ENCODE peak calls at places on chromosomes 3 and 15, in eight cellular contexts. One of them, this sample, is unnamed.

GRCh38 chr15:51776952-51777574 is 25.7 kb downstream of the TMOD2 start:
- DNase-seq in naive thymus-derived CD8-positive, alpha-beta T cell: peak
- DNase-seq in EL: peak
- DNase-seq in skeletal muscle cell: no peak
- DNase-seq in stimulated activated effector memory CD8-positive, alpha-beta T cell treated with anti-CD3 and anti-CD28 coated beads, Interleukin-12 subunit alpha, Interleukin-12 subunit beta, amount 100 ng/mL, for 72 hours: peak
- DNase-seq in pons: peak
- DNase-seq in stimulated activated CD4-positive, alpha-beta T cell treated with anti-CD3 and anti-CD28 coated beads, Interleukin-12 subunit alpha, Interleukin-12 subunit beta, amount 100 ng/mL, for 4 hours: peak
- DNase-seq in suprapubic skin: no peak
- DNase-seq in this sample: peak

GRCh38 chr3:187518616-187519015 is 150.4 kb downstream of the RTP4 start:
- DNase-seq in naive thymus-derived CD8-positive, alpha-beta T cell: no peak
- DNase-seq in EL: no peak
- DNase-seq in skeletal muscle cell: no peak
- DNase-seq in stimulated activated effector memory CD8-positive, alpha-beta T cell treated with anti-CD3 and anti-CD28 coated beads, Interleukin-12 subunit alpha, Interleukin-12 subunit beta, amount 100 ng/mL, for 72 hours: no peak
- DNase-seq in pons: no peak
- DNase-seq in stimulated activated CD4-positive, alpha-beta T cell treated with anti-CD3 and anti-CD28 coated beads, Interleukin-12 subunit alpha, Interleukin-12 subunit beta, amount 100 ng/mL, for 4 hours: no peak
- DNase-seq in suprapubic skin: no peak
- DNase-seq in this sample: no peak

GRCh38 chr3:168094580-168094876 is 1.2 kb downstream of the GOLIM4 start:
- DNase-seq in naive thymus-derived CD8-positive, alpha-beta T cell: no peak
- DNase-seq in EL: no peak
- DNase-seq in skeletal muscle cell: no peak
- DNase-seq in stimulated activated effector memory CD8-positive, alpha-beta T cell treated with anti-CD3 and anti-CD28 coated beads, Interleukin-12 subunit alpha, Interleukin-12 subunit beta, amount 100 ng/mL, for 72 hours: no peak
- DNase-seq in pons: no peak
- DNase-seq in stimulated activated CD4-positive, alpha-beta T cell treated with anti-CD3 and anti-CD28 coated beads, Interleukin-12 subunit alpha, Interleukin-12 subunit beta, amount 100 ng/mL, for 4 hours: no peak
- DNase-seq in suprapubic skin: no peak
- DNase-seq in this sample: no peak

GRCh38 chr3:99686955-99687612 is 48.7 kb downstream of the COL8A1 start:
- DNase-seq in naive thymus-derived CD8-positive, alpha-beta T cell: no peak
- DNase-seq in EL: peak
- DNase-seq in skeletal muscle cell: peak
- DNase-seq in stimulated activated effector memory CD8-positive, alpha-beta T cell treated with anti-CD3 and anti-CD28 coated beads, Interleukin-12 subunit alpha, Interleukin-12 subunit beta, amount 100 ng/mL, for 72 hours: peak
- DNase-seq in pons: peak
- DNase-seq in stimulated activated CD4-positive, alpha-beta T cell treated with anti-CD3 and anti-CD28 coated beads, Interleukin-12 subunit alpha, Interleukin-12 subunit beta, amount 100 ng/mL, for 4 hours: peak
- DNase-seq in suprapubic skin: no peak
- DNase-seq in this sample: no peak

GRCh38 chr3:175295248-175296000 is 436.3 kb downstream of the NAALADL2 start:
- DNase-seq in naive thymus-derived CD8-positive, alpha-beta T cell: no peak
- DNase-seq in EL: no peak
- DNase-seq in skeletal muscle cell: no peak
- DNase-seq in stimulated activated effector memory CD8-positive, alpha-beta T cell treated with anti-CD3 and anti-CD28 coated beads, Interleukin-12 subunit alpha, Interleukin-12 subunit beta, amount 100 ng/mL, for 72 hours: no peak
- DNase-seq in pons: no peak
- DNase-seq in stimulated activated CD4-positive, alpha-beta T cell treated with anti-CD3 and anti-CD28 coated beads, Interleukin-12 subunit alpha, Interleukin-12 subunit beta, amount 100 ng/mL, for 4 hours: no peak
- DNase-seq in suprapubic skin: no peak
- DNase-seq in this sample: no peak

GRCh38 chr3:197209366-197210260 is 88.8 kb downstream of the DLG1 start:
- DNase-seq in naive thymus-derived CD8-positive, alpha-beta T cell: no peak
- DNase-seq in EL: no peak
- DNase-seq in skeletal muscle cell: no peak
- DNase-seq in stimulated activated effector memory CD8-positive, alpha-beta T cell treated with anti-CD3 and anti-CD28 coated beads, Interleukin-12 subunit alpha, Interleukin-12 subunit beta, amount 100 ng/mL, for 72 hours: no peak
- DNase-seq in pons: no peak
- DNase-seq in stimulated activated CD4-positive, alpha-beta T cell treated with anti-CD3 and anti-CD28 coated beads, Interleukin-12 subunit alpha, Interleukin-12 subunit beta, amount 100 ng/mL, for 4 hours: no peak
- DNase-seq in suprapubic skin: no peak
- DNase-seq in this sample: no peak

GRCh38 chr3:129558772-129559564 is 16.0 kb downstream of the H1-8 start:
- DNase-seq in naive thymus-derived CD8-positive, alpha-beta T cell: no peak
- DNase-seq in EL: peak
- DNase-seq in skeletal muscle cell: no peak
- DNase-seq in stimulated activated effector memory CD8-positive, alpha-beta T cell treated with anti-CD3 and anti-CD28 coated beads, Interleukin-12 subunit alpha, Interleukin-12 subunit beta, amount 100 ng/mL, for 72 hours: no peak
- DNase-seq in pons: no peak
- DNase-seq in stimulated activated CD4-positive, alpha-beta T cell treated with anti-CD3 and anti-CD28 coated beads, Interleukin-12 subunit alpha, Interleukin-12 subunit beta, amount 100 ng/mL, for 4 hours: no peak
- DNase-seq in suprapubic skin: no peak
- DNase-seq in this sample: no peak

GRCh38 chr3:125214738-125215137 is 2.2 kb upstream of the SLC12A8 start:
- DNase-seq in naive thymus-derived CD8-positive, alpha-beta T cell: no peak
- DNase-seq in EL: peak
- DNase-seq in skeletal muscle cell: no peak
- DNase-seq in stimulated activated effector memory CD8-positive, alpha-beta T cell treated with anti-CD3 and anti-CD28 coated beads, Interleukin-12 subunit alpha, Interleukin-12 subunit beta, amount 100 ng/mL, for 72 hours: peak
- DNase-seq in pons: no peak
- DNase-seq in stimulated activated CD4-positive, alpha-beta T cell treated with anti-CD3 and anti-CD28 coated beads, Interleukin-12 subunit alpha, Interleukin-12 subunit beta, amount 100 ng/mL, for 4 hours: no peak
- DNase-seq in suprapubic skin: no peak
- DNase-seq in this sample: no peak

GRCh38 chr3:79063629-79064028 is 704.2 kb downstream of the ROBO1 start:
- DNase-seq in naive thymus-derived CD8-positive, alpha-beta T cell: no peak
- DNase-seq in EL: peak
- DNase-seq in skeletal muscle cell: no peak
- DNase-seq in stimulated activated effector memory CD8-positive, alpha-beta T cell treated with anti-CD3 and anti-CD28 coated beads, Interleukin-12 subunit alpha, Interleukin-12 subunit beta, amount 100 ng/mL, for 72 hours: no peak
- DNase-seq in pons: no peak
- DNase-seq in stimulated activated CD4-positive, alpha-beta T cell treated with anti-CD3 and anti-CD28 coated beads, Interleukin-12 subunit alpha, Interleukin-12 subunit beta, amount 100 ng/mL, for 4 hours: no peak
- DNase-seq in suprapubic skin: no peak
- DNase-seq in this sample: no peak

GRCh38 chr3:50205719-50206276 is 727 bp downstream of the SLC38A3 start:
- DNase-seq in naive thymus-derived CD8-positive, alpha-beta T cell: no peak
- DNase-seq in EL: no peak
- DNase-seq in skeletal muscle cell: no peak
- DNase-seq in stimulated activated effector memory CD8-positive, alpha-beta T cell treated with anti-CD3 and anti-CD28 coated beads, Interleukin-12 subunit alpha, Interleukin-12 subunit beta, amount 100 ng/mL, for 72 hours: no peak
- DNase-seq in pons: peak
- DNase-seq in stimulated activated CD4-positive, alpha-beta T cell treated with anti-CD3 and anti-CD28 coated beads, Interleukin-12 subunit alpha, Interleukin-12 subunit beta, amount 100 ng/mL, for 4 hours: peak
- DNase-seq in suprapubic skin: no peak
- DNase-seq in this sample: no peak

GRCh38 chr3:140424211-140424610 is 253.7 kb upstream of the TRIM42 start:
- DNase-seq in naive thymus-derived CD8-positive, alpha-beta T cell: no peak
- DNase-seq in EL: no peak
- DNase-seq in skeletal muscle cell: no peak
- DNase-seq in stimulated activated effector memory CD8-positive, alpha-beta T cell treated with anti-CD3 and anti-CD28 coated beads, Interleukin-12 subunit alpha, Interleukin-12 subunit beta, amount 100 ng/mL, for 72 hours: no peak
- DNase-seq in pons: no peak
- DNase-seq in stimulated activated CD4-positive, alpha-beta T cell treated with anti-CD3 and anti-CD28 coated beads, Interleukin-12 subunit alpha, Interleukin-12 subunit beta, amount 100 ng/mL, for 4 hours: no peak
- DNase-seq in suprapubic skin: no peak
- DNase-seq in this sample: no peak

GRCh38 chr3:10651506-10651905 is 146.1 kb upstream of the ATP2B2 start:
- DNase-seq in naive thymus-derived CD8-positive, alpha-beta T cell: no peak
- DNase-seq in EL: no peak
- DNase-seq in skeletal muscle cell: no peak
- DNase-seq in stimulated activated effector memory CD8-positive, alpha-beta T cell treated with anti-CD3 and anti-CD28 coated beads, Interleukin-12 subunit alpha, Interleukin-12 subunit beta, amount 100 ng/mL, for 72 hours: no peak
- DNase-seq in pons: no peak
- DNase-seq in stimulated activated CD4-positive, alpha-beta T cell treated with anti-CD3 and anti-CD28 coated beads, Interleukin-12 subunit alpha, Interleukin-12 subunit beta, amount 100 ng/mL, for 4 hours: no peak
- DNase-seq in suprapubic skin: no peak
- DNase-seq in this sample: no peak

This sample was measured in central memory CD4-positive, alpha-beta T cell.